ENCODE peak calls at places on chromosomes 5 and 9, in eight cellular contexts. F is fibroblast of lung, T is ovary, I is prostate gland, D is esophagus squamous epithelium, P is hepatocyte, O is tibial nerve, J is fibroblast of pulmonary artery. U is an unnamed sample.

GRCh38 chr9:3909966-3910650 is 384.3 kb upstream of the RFX3 start:
- DNase-seq in J (no peak), D (no peak), F (no peak), I (no peak), T (no peak), P (no peak), O (no peak), U (no peak)

GRCh38 chr5:2901511-2901910 is 150.0 kb upstream of the IRX2 start:
- DNase-seq in F (no peak), J (no peak), P (no peak), I (no peak), D (no peak), T (no peak), O (no peak), U (no peak)

GRCh38 chr5:155651-156410 is 35.5 kb upstream of the LRRC14B start:
- DNase-seq in O (no peak), J (no peak), D (no peak), P (no peak), F (no peak), T (no peak), I (no peak), U (no peak)

GRCh38 chr5:73793911-73794310 is 167.9 kb downstream of the ARHGEF28 start:
- DNase-seq in T (no peak), F (peak), P (no peak), D (no peak), J (peak), O (no peak), I (no peak), U (no peak)

GRCh38 chr5:69525490-69525889 is 32.9 kb downstream of the OCLN start:
- DNase-seq in I (no peak), D (no peak), J (no peak), T (no peak), O (no peak), P (peak), F (no peak), U (no peak)

GRCh38 chr9:5388026-5388806 is 48.5 kb upstream of the RLN1 start:
- DNase-seq in T (no peak), J (peak), D (no peak), O (no peak), F (peak), I (no peak), P (no peak), U (no peak)

GRCh38 chr9:126165755-126166154 is 160.9 kb upstream of the MVB12B start:
- DNase-seq in D (no peak), P (no peak), T (no peak), O (no peak), J (no peak), F (no peak), I (peak), U (no peak)

GRCh38 chr9:70137577-70137976 is 93.9 kb downstream of the MAMDC2 start:
- DNase-seq in I (no peak), P (no peak), T (no peak), D (no peak), O (no peak), F (peak), J (no peak), U (no peak)

GRCh38 chr5:172188893-172189692 is 1.1 kb upstream of the STK10 start:
- DNase-seq in J (no peak), P (no peak), I (no peak), T (no peak), F (peak), O (no peak), D (no peak), U (no peak)

GRCh38 chr9:10274156-10274555 is 338.6 kb downstream of the PTPRD start:
- DNase-seq in J (no peak), T (no peak), F (no peak), I (no peak), P (no peak), D (no peak), O (no peak), U (no peak)

GRCh38 chr9:117153021-117153420 is 261.8 kb downstream of the ASTN2 start:
- DNase-seq in J (no peak), D (no peak), F (peak), O (no peak), T (no peak), I (no peak), P (no peak), U (no peak)

GRCh38 chr5:94181940-94182339 is 436.5 kb downstream of the KIAA0825 start:
- DNase-seq in T (no peak), J (no peak), D (no peak), F (no peak), I (no peak), P (peak), O (no peak), U (no peak)

GRCh38 chr9:81573415-81574321 is 115.7 kb downstream of the TLE1 start:
- DNase-seq in T (no peak), F (no peak), O (no peak), J (no peak), D (no peak), P (no peak), I (no peak), U (no peak)

GRCh38 chr5:140794594-140795258 is at the start of gene PCDHA2:
- DNase-seq in F (no peak), D (no peak), I (no peak), T (no peak), O (no peak), P (peak), J (no peak), U (no peak)

GRCh38 chr5:143759368-143760136 is 52.4 kb upstream of the HMHB1 start:
- DNase-seq in T (no peak), J (no peak), O (no peak), P (no peak), F (no peak), D (no peak), I (no peak), U (no peak)

GRCh38 chr9:18338042-18338441 is 135.9 kb upstream of the ADAMTSL1 start:
- DNase-seq in I (no peak), J (no peak), P (no peak), O (no peak), T (no peak), D (no peak), F (peak), U (no peak)

GRCh38 chr9:129900263-129901041 is 65.2 kb downstream of the USP20 start:
- DNase-seq in O (no peak), F (no peak), T (no peak), I (no peak), D (no peak), J (no peak), P (no peak), U (no peak)

GRCh38 chr9:97742545-97742944 is 45.4 kb upstream of the XPA start:
- DNase-seq in P (no peak), F (no peak), I (no peak), D (no peak), T (no peak), O (no peak), J (no peak), U (no peak)

GRCh38 chr5:173328896-173329369 is 719 bp upstream of the STC2 start:
- DNase-seq in T (no peak), I (no peak), O (no peak), F (peak), J (peak), D (no peak), P (peak), U (no peak)

GRCh38 chr9:79577969-79578723 is 6.4 kb downstream of the TLE4 start:
- DNase-seq in J (no peak), T (no peak), D (no peak), O (no peak), P (no peak), F (no peak), I (no peak), U (no peak)

GRCh38 chr9:116857321-116857720 is 170.2 kb downstream of the TRIM32 start:
- DNase-seq in F (no peak), D (no peak), O (no peak), J (no peak), I (no peak), T (no peak), P (no peak), U (no peak)

GRCh38 chr9:101513351-101513750 is 20.3 kb upstream of the RNF20 start:
- DNase-seq in O (no peak), J (no peak), T (no peak), I (no peak), D (no peak), F (no peak), P (no peak), U (no peak)

GRCh38 chr9:35729101-35729500 is 2.9 kb downstream of the TLN1 start:
- DNase-seq in D (no peak), J (no peak), P (no peak), O (no peak), T (no peak), I (no peak), F (no peak), U (no peak)

GRCh38 chr5:154779105-154779504 is 23.9 kb downstream of the LARP1 start:
- DNase-seq in D (no peak), O (no peak), P (peak), J (peak), F (peak), T (no peak), I (no peak), U (peak)

GRCh38 chr5:16406023-16406422 is 59.6 kb downstream of the ZNF622 start:
- DNase-seq in I (no peak), J (no peak), P (no peak), F (no peak), D (no peak), O (no peak), T (no peak), U (no peak)

GRCh38 chr9:12933957-12934356 is 159.1 kb downstream of the LURAP1L start:
- DNase-seq in F (no peak), D (no peak), I (no peak), T (no peak), J (peak), P (no peak), O (no peak), U (no peak)

GRCh38 chr5:29950416-29951145 is 1242.9 kb upstream of the CDH6 start:
- DNase-seq in O (no peak), F (no peak), I (no peak), T (no peak), J (no peak), P (no peak), D (no peak), U (no peak)

GRCh38 chr9:3498691-3499090 is 27.1 kb downstream of the RFX3 start:
- DNase-seq in O (no peak), I (no peak), F (peak), P (no peak), T (no peak), J (peak), D (no peak), U (no peak)

GRCh38 chr9:131954299-131954698 is 125.4 kb downstream of the MED27 start:
- DNase-seq in I (no peak), J (no peak), D (no peak), F (no peak), O (no peak), T (no peak), P (no peak), U (no peak)

GRCh38 chr5:180323929-180324632 is 29.1 kb downstream of the GFPT2 start:
- DNase-seq in J (peak), D (no peak), F (peak), P (no peak), O (no peak), I (no peak), T (no peak), U (no peak)

GRCh38 chr5:86675311-86675710 is 57.6 kb downstream of the COX7C start:
- DNase-seq in F (peak), T (no peak), I (no peak), D (no peak), J (no peak), P (no peak), O (no peak), U (no peak)

GRCh38 chr5:62632181-62632580 is 53.6 kb downstream of the LRRC70 start:
- DNase-seq in J (no peak), I (no peak), D (no peak), O (no peak), T (no peak), P (no peak), F (no peak), U (no peak)

GRCh38 chr5:179595916-179596315 is 27.6 kb downstream of the HNRNPH1 start:
- DNase-seq in I (no peak), O (no peak), J (no peak), F (peak), T (no peak), P (no peak), D (no peak), U (no peak)

GRCh38 chr5:59348189-59348588 is 545.3 kb downstream of the PDE4D start:
- DNase-seq in P (no peak), J (no peak), I (no peak), F (no peak), D (no peak), O (no peak), T (no peak), U (no peak)

GRCh38 chr5:15105799-15106393 is 234.3 kb upstream of the ANKH start:
- DNase-seq in P (peak), F (peak), I (peak), D (no peak), O (peak), T (peak), J (peak), U (peak)

GRCh38 chr9:935348-935965 is 41.0 kb upstream of the DMRT3 start:
- DNase-seq in D (no peak), F (peak), T (no peak), O (no peak), P (peak), I (no peak), J (peak), U (peak)

GRCh38 chr9:125674981-125675973 is 31.7 kb downstream of the MAPKAP1 start:
- DNase-seq in T (no peak), I (no peak), F (peak), P (peak), D (no peak), J (peak), O (no peak), U (peak)

GRCh38 chr5:112772095-112772494 is 34.4 kb downstream of the APC start:
- DNase-seq in T (no peak), O (no peak), P (no peak), I (no peak), F (no peak), D (no peak), J (no peak), U (no peak)

GRCh38 chr9:79610019-79610760 is 38.4 kb downstream of the TLE4 start:
- DNase-seq in I (no peak), F (peak), J (no peak), O (no peak), P (no peak), T (no peak), D (no peak), U (peak)

GRCh38 chr5:152271420-152271819 is 133.7 kb downstream of the NMUR2 start:
- DNase-seq in F (no peak), T (no peak), I (no peak), P (peak), D (no peak), O (no peak), J (peak), U (no peak)

DNA sequence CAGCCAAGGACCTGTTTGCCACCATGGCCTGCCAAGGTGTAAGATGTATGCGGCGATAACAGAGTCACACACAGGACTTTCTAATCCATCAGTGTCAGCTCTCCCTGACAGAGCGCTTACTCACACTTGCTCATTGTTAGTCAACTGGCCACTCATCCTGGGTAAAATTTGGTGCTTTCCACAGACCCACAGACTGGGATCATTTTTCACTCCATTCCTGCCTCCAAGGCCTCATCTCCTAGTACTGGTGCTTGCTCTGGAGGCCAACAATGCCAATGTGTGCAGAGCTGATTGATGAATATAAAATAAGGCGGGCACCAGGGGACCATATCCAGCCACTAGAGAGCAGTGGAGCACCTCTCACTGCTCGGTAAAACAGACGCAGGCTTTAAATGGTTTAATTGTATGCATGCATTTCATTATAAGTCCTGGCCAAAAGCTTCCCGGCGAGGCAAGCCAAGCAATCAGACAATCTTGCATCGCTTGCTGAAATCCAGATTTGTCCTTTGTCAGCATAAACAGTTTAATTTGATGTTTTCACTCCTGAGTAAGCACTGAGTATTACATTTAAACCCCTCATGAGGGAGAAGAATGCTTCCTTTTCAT is 22.3 kb downstream of the PSMB7 start:
- DNase-seq in I (no peak), T (no peak), P (no peak), J (peak), D (no peak), O (no peak), F (peak), U (peak)
- TF ChIP-seq CTCF in I (no peak), T (no peak), P (peak), J (peak), D (peak), O (peak), F (peak), U (peak)

GRCh38 chr9:72527801-72528195 is 6.4 kb downstream of the TMC1 start:
- DNase-seq in J (no peak), P (no peak), T (no peak), D (no peak), I (no peak), O (no peak), F (no peak), U (no peak)
- H3K4me3 ChIP-seq in J (peak), P (no peak), T (peak), D (peak), I (peak), O (peak), F (peak), U (peak)

GRCh38 chr9:109769250-109769649 is 10.7 kb upstream of the PALM2AKAP2 start:
- DNase-seq in J (no peak), T (no peak), F (peak), P (no peak), D (no peak), O (no peak), I (no peak), U (no peak)

GRCh38 chr9:109771084-109771483 is 8.9 kb upstream of the PALM2AKAP2 start:
- DNase-seq in O (no peak), D (no peak), T (no peak), F (peak), I (no peak), P (no peak), J (peak), U (no peak)

GRCh38 chr9:109775516-109775915 is 4.5 kb upstream of the PALM2AKAP2 start:
- DNase-seq in I (no peak), J (peak), T (no peak), P (no peak), O (no peak), D (no peak), F (peak), U (no peak)

GRCh38 chr9:109767814-109768213 is 12.2 kb upstream of the PALM2AKAP2 start:
- DNase-seq in I (no peak), P (no peak), T (no peak), D (no peak), J (no peak), F (no peak), O (no peak), U (no peak)

DNA sequence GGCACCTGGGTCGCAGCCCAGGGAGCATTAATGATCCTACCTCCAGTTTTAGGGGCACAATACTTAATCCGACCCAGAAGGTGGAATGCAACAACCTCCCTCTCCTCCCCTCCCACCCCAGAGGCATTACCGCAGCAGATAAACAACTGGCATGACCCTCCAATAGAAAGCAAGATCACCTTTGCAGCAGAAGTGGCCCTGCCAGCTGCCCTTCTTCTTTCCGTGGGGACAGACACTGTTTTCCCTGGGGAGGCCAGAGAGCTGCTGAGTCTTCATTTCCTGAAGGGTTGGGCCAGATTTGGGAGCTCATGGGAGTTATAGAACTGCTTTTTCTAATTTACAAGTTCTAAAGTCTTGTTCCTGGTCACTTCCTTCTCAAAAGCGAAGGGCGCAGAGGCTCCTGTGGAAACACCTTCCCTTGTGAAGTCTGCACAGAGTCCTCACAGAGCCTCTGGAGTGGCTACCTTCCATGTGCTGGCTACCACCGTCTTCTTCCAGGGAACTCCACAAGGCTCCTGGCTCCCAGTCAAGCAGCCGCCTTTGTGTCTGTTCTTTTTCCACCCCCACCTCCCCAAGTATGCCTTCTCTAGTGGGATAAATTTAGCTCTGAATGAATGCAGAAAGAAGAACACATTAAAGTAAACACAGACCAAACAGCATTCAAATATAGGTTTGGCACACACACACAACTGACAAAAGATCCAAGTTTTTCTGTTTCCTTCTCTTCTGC is 8.0 kb upstream of the PALM2AKAP2 start:
- DNase-seq in I (no peak), P (peak), T (no peak), F (peak), J (peak), O (no peak), D (no peak), U (no peak)
- TF ChIP-seq CTCF in I (no peak), P (no peak), T (no peak), F (no peak), J (no peak), O (no peak), D (no peak), U (no peak)

DNA sequence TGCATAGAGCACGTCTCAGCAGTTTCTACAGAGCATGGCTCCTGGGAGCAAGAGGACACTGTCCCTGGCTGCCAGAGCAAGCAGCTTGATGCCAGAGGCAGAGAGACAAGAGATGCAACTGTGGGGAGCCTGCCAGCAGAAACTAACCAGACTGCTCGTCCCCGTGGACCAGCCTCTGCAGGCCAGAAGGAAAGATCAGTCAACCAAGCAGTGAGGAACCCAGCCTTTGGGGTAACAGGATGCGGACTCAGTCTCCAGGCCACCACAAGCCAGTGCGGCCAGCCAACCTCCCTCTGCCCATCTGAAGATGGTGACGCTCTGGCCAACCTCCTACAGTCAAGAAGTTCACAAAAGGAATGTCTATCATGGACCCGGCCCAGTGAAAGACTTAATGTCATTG is 3.7 kb downstream of the SURF4 start:
- DNase-seq in T (no peak), I (no peak), D (no peak), F (no peak), O (no peak), J (no peak), P (no peak), U (no peak)
- H3K4me3 ChIP-seq in T (no peak), I (no peak), D (peak), F (no peak), O (no peak), J (no peak), P (no peak), U (no peak)

U was measured in AG09309.